ENCODE peak calls at places on chromosomes 3 and 15, in seven cellular contexts. One of them, this sample, is unnamed.

GRCh38 chr3:29333520-29333919 is 52.6 kb downstream of the RBMS3 start:
- DNase-seq in H9: no peak
- DNase-seq in IMR-90: peak
- DNase-seq in H1: no peak
- DNase-seq in neuronal stem cell: no peak
- DNase-seq in mesenchymal stem cell: no peak
- DNase-seq in trophoblast cell: no peak
- DNase-seq in this sample: no peak

GRCh38 chr3:57872606-57873005 is 116.5 kb downstream of the SLMAP start:
- DNase-seq in H9: no peak
- DNase-seq in IMR-90: peak
- DNase-seq in H1: no peak
- DNase-seq in neuronal stem cell: no peak
- DNase-seq in mesenchymal stem cell: peak
- DNase-seq in trophoblast cell: peak
- DNase-seq in this sample: no peak

GRCh38 chr15:55589297-55589696 is 1.2 kb upstream of the PYGO1 start:
- DNase-seq in H9: no peak
- DNase-seq in IMR-90: no peak
- DNase-seq in H1: no peak
- DNase-seq in neuronal stem cell: no peak
- DNase-seq in mesenchymal stem cell: peak
- DNase-seq in trophoblast cell: peak
- DNase-seq in this sample: no peak

GRCh38 chr3:157786216-157786615 is 283.0 kb upstream of the VEPH1 start:
- DNase-seq in H9: no peak
- DNase-seq in IMR-90: peak
- DNase-seq in H1: no peak
- DNase-seq in neuronal stem cell: no peak
- DNase-seq in mesenchymal stem cell: no peak
- DNase-seq in trophoblast cell: peak
- DNase-seq in this sample: no peak

GRCh38 chr3:124764746-124765145 is 34.5 kb downstream of the UMPS start:
- DNase-seq in H9: no peak
- DNase-seq in IMR-90: no peak
- DNase-seq in H1: no peak
- DNase-seq in neuronal stem cell: no peak
- DNase-seq in mesenchymal stem cell: no peak
- DNase-seq in trophoblast cell: no peak
- DNase-seq in this sample: no peak

GRCh38 chr15:73922186-73923151 is 3.8 kb upstream of the LOXL1 start:
- DNase-seq in H9: peak
- DNase-seq in IMR-90: peak
- DNase-seq in H1: no peak
- DNase-seq in neuronal stem cell: no peak
- DNase-seq in mesenchymal stem cell: peak
- DNase-seq in trophoblast cell: peak
- DNase-seq in this sample: peak

GRCh38 chr3:123285931-123286307 is 84.2 kb downstream of the SEC22A start:
- DNase-seq in H9: no peak
- DNase-seq in IMR-90: no peak
- DNase-seq in H1: no peak
- DNase-seq in neuronal stem cell: no peak
- DNase-seq in mesenchymal stem cell: no peak
- DNase-seq in trophoblast cell: no peak
- DNase-seq in this sample: no peak

GRCh38 chr3:37074178-37074577 is 80.9 kb downstream of the MLH1 start:
- DNase-seq in H9: no peak
- DNase-seq in IMR-90: peak
- DNase-seq in H1: no peak
- DNase-seq in neuronal stem cell: no peak
- DNase-seq in mesenchymal stem cell: peak
- DNase-seq in trophoblast cell: peak
- DNase-seq in this sample: peak

GRCh38 chr3:14758297-14758696 is 60.5 kb upstream of the FGD5 start:
- DNase-seq in H9: no peak
- DNase-seq in IMR-90: no peak
- DNase-seq in H1: no peak
- DNase-seq in neuronal stem cell: no peak
- DNase-seq in mesenchymal stem cell: no peak
- DNase-seq in trophoblast cell: no peak
- DNase-seq in this sample: no peak

GRCh38 chr3:167057586-167057985 is 322.5 kb downstream of the ZBBX start:
- DNase-seq in H9: no peak
- DNase-seq in IMR-90: no peak
- DNase-seq in H1: no peak
- DNase-seq in neuronal stem cell: no peak
- DNase-seq in mesenchymal stem cell: no peak
- DNase-seq in trophoblast cell: no peak
- DNase-seq in this sample: no peak

GRCh38 chr3:188037965-188038581 is 115.9 kb upstream of the LPP start:
- DNase-seq in H9: no peak
- DNase-seq in IMR-90: peak
- DNase-seq in H1: no peak
- DNase-seq in neuronal stem cell: no peak
- DNase-seq in mesenchymal stem cell: peak
- DNase-seq in trophoblast cell: peak
- DNase-seq in this sample: no peak

GRCh38 chr3:150515210-150515609 is 31.1 kb downstream of the SERP1 start:
- DNase-seq in H9: no peak
- DNase-seq in IMR-90: no peak
- DNase-seq in H1: no peak
- DNase-seq in neuronal stem cell: no peak
- DNase-seq in mesenchymal stem cell: no peak
- DNase-seq in trophoblast cell: peak
- DNase-seq in this sample: no peak

GRCh38 chr3:178072391-178072790 is 463.8 kb upstream of the KCNMB2 start:
- DNase-seq in H9: no peak
- DNase-seq in IMR-90: peak
- DNase-seq in H1: no peak
- DNase-seq in neuronal stem cell: no peak
- DNase-seq in mesenchymal stem cell: no peak
- DNase-seq in trophoblast cell: no peak
- DNase-seq in this sample: no peak

GRCh38 chr15:71202712-71203111 is 87.4 kb downstream of the THSD4 start:
- DNase-seq in H9: peak
- DNase-seq in IMR-90: no peak
- DNase-seq in H1: no peak
- DNase-seq in neuronal stem cell: no peak
- DNase-seq in mesenchymal stem cell: no peak
- DNase-seq in trophoblast cell: no peak
- DNase-seq in this sample: peak

GRCh38 chr3:190306513-190307163 is 15.6 kb downstream of the CLDN1 start:
- DNase-seq in H9: no peak
- DNase-seq in IMR-90: peak
- DNase-seq in H1: no peak
- DNase-seq in neuronal stem cell: no peak
- DNase-seq in mesenchymal stem cell: peak
- DNase-seq in trophoblast cell: peak
- DNase-seq in this sample: no peak

GRCh38 chr15:100348578-100348977 is 6.8 kb upstream of the ADAMTS17 start:
- DNase-seq in H9: no peak
- DNase-seq in IMR-90: no peak
- DNase-seq in H1: no peak
- DNase-seq in neuronal stem cell: no peak
- DNase-seq in mesenchymal stem cell: no peak
- DNase-seq in trophoblast cell: peak
- DNase-seq in this sample: peak

GRCh38 chr15:77624868-77625267 is 7.8 kb downstream of the LINGO1 start:
- DNase-seq in H9: no peak
- DNase-seq in IMR-90: no peak
- DNase-seq in H1: no peak
- DNase-seq in neuronal stem cell: no peak
- DNase-seq in mesenchymal stem cell: no peak
- DNase-seq in trophoblast cell: no peak
- DNase-seq in this sample: no peak

GRCh38 chr3:46356909-46357308 is 3.0 kb downstream of the CCR2 start:
- DNase-seq in H9: no peak
- DNase-seq in IMR-90: no peak
- DNase-seq in H1: no peak
- DNase-seq in neuronal stem cell: no peak
- DNase-seq in mesenchymal stem cell: no peak
- DNase-seq in trophoblast cell: no peak
- DNase-seq in this sample: no peak

GRCh38 chr3:127458698-127459097 is 131.8 kb downstream of the TPRA1 start:
- DNase-seq in H9: peak
- DNase-seq in IMR-90: no peak
- DNase-seq in H1: no peak
- DNase-seq in neuronal stem cell: peak
- DNase-seq in mesenchymal stem cell: peak
- DNase-seq in trophoblast cell: peak
- DNase-seq in this sample: peak

DNA sequence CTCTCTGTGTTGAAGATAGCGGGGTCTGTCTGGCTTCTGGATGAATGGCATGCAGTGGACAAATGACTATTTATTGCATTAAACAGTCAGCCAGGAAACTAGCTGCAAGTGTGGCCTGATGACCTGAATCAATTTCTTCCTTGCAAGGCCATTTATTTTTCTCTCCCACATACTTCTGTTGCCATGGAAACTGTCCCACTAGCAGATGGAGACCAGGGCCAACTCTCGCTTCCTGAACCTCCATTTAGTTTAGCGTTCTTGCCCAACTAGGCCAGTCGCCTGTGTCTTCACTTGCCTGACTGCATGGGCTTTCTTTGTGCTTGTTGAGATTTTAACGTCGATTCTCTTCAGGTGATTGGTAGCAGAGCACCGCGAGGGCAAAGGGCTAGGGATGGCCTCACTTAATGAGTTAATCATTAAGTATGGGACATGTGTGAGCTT is 27.6 kb downstream of the LMCD1 start:
- DNase-seq in H9: no peak
- DNase-seq in IMR-90: peak
- DNase-seq in H1: no peak
- DNase-seq in neuronal stem cell: no peak
- DNase-seq in mesenchymal stem cell: peak
- DNase-seq in trophoblast cell: no peak
- DNase-seq in this sample: peak
- H3K4me2 ChIP-seq in H9: no peak
- H3K4me2 ChIP-seq in IMR-90: peak
- H3K4me2 ChIP-seq in H1: no peak
- H3K4me2 ChIP-seq in neuronal stem cell: no peak
- H3K4me2 ChIP-seq in mesenchymal stem cell: no peak
- H3K4me2 ChIP-seq in trophoblast cell: no peak
- H3K4me2 ChIP-seq in this sample: no peak

DNA sequence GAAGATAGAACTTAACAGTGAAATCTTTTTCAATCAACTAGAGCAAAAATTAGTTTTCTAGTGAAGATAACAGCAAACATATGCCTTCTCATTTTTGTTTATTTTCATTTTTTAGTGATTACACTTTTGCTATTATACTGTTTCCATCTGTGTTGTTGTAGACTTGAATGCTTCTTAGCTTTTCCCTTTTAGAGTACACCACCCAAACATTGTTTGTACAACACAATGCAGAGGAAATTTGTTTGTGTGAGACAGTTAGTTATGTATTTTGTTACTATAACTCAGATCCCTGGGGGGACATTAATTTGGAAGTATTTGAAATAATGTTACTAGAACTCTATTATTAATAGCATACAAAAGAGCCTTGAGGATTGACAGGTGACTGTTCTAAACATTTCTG is 62.9 kb downstream of the CRYBG3 start:
- DNase-seq in H9: no peak
- DNase-seq in IMR-90: no peak
- DNase-seq in H1: no peak
- DNase-seq in neuronal stem cell: no peak
- DNase-seq in mesenchymal stem cell: no peak
- DNase-seq in trophoblast cell: no peak
- DNase-seq in this sample: no peak
- H3K23ac ChIP-seq in H9: no peak
- H3K23ac ChIP-seq in IMR-90: no peak
- H3K23ac ChIP-seq in H1: no peak
- H3K23ac ChIP-seq in neuronal stem cell: no peak
- H3K23ac ChIP-seq in mesenchymal stem cell: no peak
- H3K23ac ChIP-seq in trophoblast cell: no peak
- H3K23ac ChIP-seq in this sample: no peak

GRCh38 chr15:57618325-57618724 is 26.6 kb downstream of the MYZAP start:
- DNase-seq in H9: no peak
- DNase-seq in IMR-90: no peak
- DNase-seq in H1: no peak
- DNase-seq in neuronal stem cell: no peak
- DNase-seq in mesenchymal stem cell: no peak
- DNase-seq in trophoblast cell: no peak
- DNase-seq in this sample: no peak
- H3K4me2 ChIP-seq in H9: no peak
- H3K4me2 ChIP-seq in IMR-90: no peak
- H3K4me2 ChIP-seq in H1: no peak
- H3K4me2 ChIP-seq in neuronal stem cell: no peak
- H3K4me2 ChIP-seq in mesenchymal stem cell: no peak
- H3K4me2 ChIP-seq in trophoblast cell: no peak
- H3K4me2 ChIP-seq in this sample: no peak

DNA sequence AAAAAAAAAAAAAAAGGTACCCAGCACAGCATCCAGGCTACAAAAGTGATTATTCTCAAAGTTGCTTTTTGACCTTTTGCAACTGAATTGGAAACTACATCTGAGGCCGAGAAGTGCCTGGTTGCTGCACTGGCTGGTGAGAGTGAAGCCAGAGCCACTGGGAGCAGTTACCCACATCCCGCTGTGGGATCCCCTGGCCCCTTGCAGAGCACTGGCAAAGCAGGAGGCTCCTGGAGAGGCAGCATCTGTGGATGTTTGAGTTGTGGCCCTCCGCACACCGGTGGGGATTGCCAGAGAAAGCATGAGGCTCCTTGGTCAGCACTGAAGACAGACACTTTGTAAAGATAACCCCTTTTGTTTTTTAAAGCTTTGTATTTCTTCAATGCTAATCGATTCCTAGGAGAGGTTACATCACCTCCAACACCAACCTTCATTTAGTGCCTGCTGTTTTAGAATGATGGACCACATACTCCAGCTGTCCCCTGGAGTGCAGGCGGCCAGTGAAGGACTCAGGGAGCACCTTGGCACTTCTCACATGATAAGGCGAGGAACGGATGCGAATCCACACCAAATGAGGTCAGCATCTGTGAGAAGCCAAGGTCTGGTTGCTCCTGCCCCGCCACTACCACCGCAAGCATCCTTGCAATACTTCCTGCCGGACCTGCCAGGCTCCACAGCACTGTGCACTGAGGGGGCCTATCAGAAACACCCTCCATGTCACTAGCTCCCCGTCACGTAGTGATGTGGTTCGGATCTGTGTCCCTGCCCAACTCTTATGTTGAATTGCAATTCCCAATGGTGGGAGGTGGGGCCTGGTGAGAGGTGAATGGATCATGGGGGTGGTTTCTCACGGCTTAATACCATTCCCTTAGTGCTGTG is 256.5 kb downstream of the GABRB3 start:
- DNase-seq in H9: no peak
- DNase-seq in IMR-90: no peak
- DNase-seq in H1: no peak
- DNase-seq in neuronal stem cell: no peak
- DNase-seq in mesenchymal stem cell: no peak
- DNase-seq in trophoblast cell: no peak
- DNase-seq in this sample: peak
- H3K23ac ChIP-seq in H9: no peak
- H3K23ac ChIP-seq in IMR-90: no peak
- H3K23ac ChIP-seq in H1: no peak
- H3K23ac ChIP-seq in neuronal stem cell: no peak
- H3K23ac ChIP-seq in mesenchymal stem cell: no peak
- H3K23ac ChIP-seq in trophoblast cell: no peak
- H3K23ac ChIP-seq in this sample: no peak